ENCODE peak calls at places on chromosome 3, in seven cellular contexts. D is NB4, I is left lung, T is ovary, N is choroid plexus epithelial cell, L is putamen, R is T-helper 2 cell. F is an unnamed sample.

GRCh38 chr3:144079634-144080033 is 108.0 kb downstream of the DIPK2A start:
- DNase-seq in D (no peak), I (no peak), T (no peak), N (no peak), L (no peak), R (no peak), F (no peak)

GRCh38 chr3:43869491-43869890 is 178.8 kb downstream of the ABHD5 start:
- DNase-seq in D (no peak), I (no peak), T (no peak), N (no peak), L (no peak), R (no peak), F (no peak)

GRCh38 chr3:116815831-116816588 is 106.4 kb downstream of the TUSC7 start:
- DNase-seq in D (no peak), I (no peak), T (no peak), N (no peak), L (no peak), R (no peak), F (no peak)

GRCh38 chr3:99868438-99868723 is 50.7 kb downstream of the CMSS1 start:
- DNase-seq in D (peak; percentile 4), I (no peak), T (no peak), N (no peak), L (no peak), R (no peak), F (no peak)

GRCh38 chr3:184338538-184338945 is 1.1 kb downstream of the FAM131A start:
- DNase-seq in D (no peak), I (peak; percentile 81), T (peak; percentile 90), N (peak; percentile 88), L (peak; percentile 84), R (no peak), F (no peak)

GRCh38 chr3:30964612-30965011 is 70.2 kb upstream of the GADL1 start:
- DNase-seq in D (no peak), I (no peak), T (no peak), N (no peak), L (no peak), R (no peak), F (no peak)

GRCh38 chr3:140166908-140167599 is 232.1 kb downstream of the CLSTN2 start:
- DNase-seq in D (no peak), I (no peak), T (no peak), N (no peak), L (no peak), R (no peak), F (no peak)

GRCh38 chr3:10554236-10554611 is 48.8 kb upstream of the ATP2B2 start:
- DNase-seq in D (no peak), I (no peak), T (no peak), N (no peak), L (no peak), R (no peak), F (no peak)

GRCh38 chr3:149564079-149564478 is 89.6 kb downstream of the TM4SF4 start:
- DNase-seq in D (no peak), I (no peak), T (no peak), N (peak; percentile 45), L (no peak), R (no peak), F (no peak)

GRCh38 chr3:134494539-134494938 is 8.7 kb downstream of the CEP63 start:
- DNase-seq in D (peak; percentile 87), I (no peak), T (no peak), N (no peak), L (no peak), R (no peak), F (no peak)

GRCh38 chr3:17157713-17158112 is 273.0 kb downstream of the PLCL2 start:
- DNase-seq in D (no peak), I (no peak), T (no peak), N (peak; percentile 68), L (no peak), R (no peak), F (no peak)

GRCh38 chr3:184166671-184167070 is 8.0 kb upstream of the AP2M1 start:
- DNase-seq in D (no peak), I (no peak), T (no peak), N (no peak), L (no peak), R (no peak), F (no peak)

GRCh38 chr3:155560594-155560993 is 184.3 kb downstream of the PLCH1 start:
- DNase-seq in D (no peak), I (no peak), T (no peak), N (no peak), L (no peak), R (no peak), F (no peak)

GRCh38 chr3:129023909-129024308 is 22.8 kb downstream of the EFCC1 start:
- DNase-seq in D (peak; percentile 39), I (no peak), T (no peak), N (peak; percentile 66), L (no peak), R (no peak), F (no peak)

GRCh38 chr3:13543251-13543650 is 5.7 kb upstream of the FBLN2 start:
- DNase-seq in D (no peak), I (peak; percentile 69), T (no peak), N (peak; percentile 90), L (no peak), R (no peak), F (peak; percentile 37)

GRCh38 chr3:159322322-159322939 is 520.6 kb downstream of the MFSD1 start:
- DNase-seq in D (peak; percentile 46), I (peak; percentile 67), T (no peak), N (peak; percentile 55), L (no peak), R (no peak), F (peak; percentile 44)

GRCh38 chr3:184176377-184177330 is 2.0 kb downstream of the AP2M1 start:
- DNase-seq in D (peak; percentile 69), I (no peak), T (peak; percentile 70), N (peak; percentile 98), L (peak; percentile 50), R (no peak), F (no peak)

GRCh38 chr3:100522125-100522524 is 29.7 kb downstream of the TMEM45A start:
- DNase-seq in D (no peak), I (no peak), T (no peak), N (no peak), L (no peak), R (no peak), F (peak; percentile 83)

GRCh38 chr3:185216587-185216918 is 37.3 kb downstream of the EHHADH start:
- DNase-seq in D (no peak), I (no peak), T (no peak), N (peak; percentile 19), L (no peak), R (no peak), F (no peak)

GRCh38 chr3:129122697-129123055 is 1.1 kb upstream of the RAB43 start:
- DNase-seq in D (peak; percentile 17), I (no peak), T (peak; percentile 40), N (peak; percentile 28), L (no peak), R (peak; percentile 13), F (no peak)

GRCh38 chr3:62653806-62654205 is 221.4 kb downstream of the CADPS start:
- DNase-seq in D (no peak), I (no peak), T (no peak), N (no peak), L (no peak), R (no peak), F (no peak)

GRCh38 chr3:108410531-108410984 is 99.8 kb downstream of the MYH15 start:
- DNase-seq in D (no peak), I (peak; percentile 81), T (no peak), N (no peak), L (no peak), R (no peak), F (no peak)

GRCh38 chr3:156024904-156025303 is 95.5 kb upstream of the KCNAB1 start:
- DNase-seq in D (no peak), I (no peak), T (no peak), N (peak; percentile 24), L (no peak), R (no peak), F (no peak)

GRCh38 chr3:23096041-23096440 is 107.1 kb upstream of the UBE2E2 start:
- DNase-seq in D (no peak), I (no peak), T (no peak), N (peak; percentile 77), L (no peak), R (no peak), F (no peak)

GRCh38 chr3:10994311-10994710 is 1.8 kb downstream of the SLC6A1 start:
- DNase-seq in D (no peak), I (no peak), T (no peak), N (no peak), L (peak; percentile 80), R (no peak), F (no peak)

GRCh38 chr3:64459711-64460110 is 228.1 kb downstream of the ADAMTS9 start:
- DNase-seq in D (no peak), I (no peak), T (no peak), N (peak; percentile 68), L (no peak), R (no peak), F (no peak)

GRCh38 chr3:79184226-79184625 is 583.6 kb downstream of the ROBO1 start:
- DNase-seq in D (no peak), I (no peak), T (no peak), N (no peak), L (no peak), R (no peak), F (no peak)

GRCh38 chr3:161265916-161266571 is 44.9 kb downstream of the NMD3 start:
- DNase-seq in D (no peak), I (no peak), T (no peak), N (no peak), L (no peak), R (no peak), F (no peak)

GRCh38 chr3:4680881-4681300 is 187.7 kb downstream of the ITPR1 start:
- DNase-seq in D (peak; percentile 45), I (no peak), T (no peak), N (peak; percentile 37), L (no peak), R (no peak), F (no peak)

GRCh38 chr3:11648735-11649134 is 5.0 kb upstream of the VGLL4 start:
- DNase-seq in D (no peak), I (no peak), T (no peak), N (no peak), L (no peak), R (no peak), F (no peak)

GRCh38 chr3:151933224-151933858 is 59.9 kb downstream of the SUCNR1 start:
- DNase-seq in D (no peak), I (no peak), T (no peak), N (no peak), L (no peak), R (no peak), F (no peak)

GRCh38 chr3:156615592-156616173 is 58.7 kb upstream of the TIPARP start:
- DNase-seq in D (no peak), I (no peak), T (no peak), N (peak; percentile 94), L (no peak), R (no peak), F (no peak)

GRCh38 chr3:133469140-133469731 is 69.4 kb downstream of the BFSP2 start:
- DNase-seq in D (no peak), I (no peak), T (no peak), N (peak; percentile 85), L (no peak), R (no peak), F (peak; percentile 68)

GRCh38 chr3:61562042-61562809 is 855 bp downstream of the PTPRG start:
- DNase-seq in D (no peak), I (peak; percentile 75), T (peak; percentile 28), N (peak; percentile 31), L (no peak), R (no peak), F (peak; percentile 54)

GRCh38 chr3:17110665-17111396 is 226.1 kb downstream of the PLCL2 start:
- DNase-seq in D (no peak), I (no peak), T (no peak), N (no peak), L (no peak), R (no peak), F (no peak)